ENCODE peak calls at places on chromosome 15, in five cellular contexts. B, A, E, R and U are unnamed samples.

GRCh38 chr15:76667943-76668715 is 237.0 kb downstream of the SCAPER start:
- DNase-seq in B (no peak), A (no peak), E (no peak), R (no peak), U (no peak)

GRCh38 chr15:57367556-57367955 is 8.7 kb upstream of the CGNL1 start:
- DNase-seq in B (no peak), A (no peak), E (no peak), R (no peak), U (no peak)

GRCh38 chr15:63752075-63752684 is 81.6 kb downstream of the HERC1 start:
- DNase-seq in B (no peak), A (no peak), E (peak; percentile 39), R (peak; percentile 34), U (peak; percentile 82)

GRCh38 chr15:75694241-75695182 is 18.1 kb downstream of the CSPG4 start:
- DNase-seq in B (peak; percentile 93), A (peak; percentile 89), E (peak; percentile 96), R (peak; percentile 65), U (peak; percentile 97)

GRCh38 chr15:33866101-33866737 is 102.1 kb upstream of the CHRM5 start:
- DNase-seq in B (no peak), A (no peak), E (no peak), R (no peak), U (no peak)

GRCh38 chr15:35673093-35673573 is 127.2 kb upstream of the DPH6 start:
- DNase-seq in B (peak; percentile 59), A (no peak), E (no peak), R (no peak), U (no peak)

GRCh38 chr15:78406016-78406590 is 31.9 kb upstream of the IREB2 start:
- DNase-seq in B (no peak), A (no peak), E (no peak), R (no peak), U (no peak)

GRCh38 chr15:101009176-101009575 is 90.0 kb downstream of the LRRK1 start:
- DNase-seq in B (no peak), A (no peak), E (no peak), R (no peak), U (no peak)

GRCh38 chr15:33149919-33150318 is 44.6 kb downstream of the FMN1 start:
- DNase-seq in B (no peak), A (no peak), E (no peak), R (no peak), U (peak; percentile 28)

GRCh38 chr15:51600114-51600513 is 22.5 kb downstream of the DMXL2 start:
- DNase-seq in B (no peak), A (no peak), E (no peak), R (no peak), U (no peak)

GRCh38 chr15:91769919-91770318 is 83.6 kb upstream of the SLCO3A1 start:
- DNase-seq in B (no peak), A (no peak), E (no peak), R (no peak), U (no peak)

GRCh38 chr15:98875309-98875708 is 132.3 kb downstream of the PGPEP1L start:
- DNase-seq in B (no peak), A (no peak), E (no peak), R (no peak), U (peak; percentile 47)

GRCh38 chr15:68770206-68770605 is 50.5 kb downstream of the ANP32A start:
- DNase-seq in B (no peak), A (no peak), E (no peak), R (no peak), U (no peak)

GRCh38 chr15:65079580-65079979 is 3.0 kb downstream of the KBTBD13 start:
- DNase-seq in B (peak; percentile 36), A (no peak), E (no peak), R (no peak), U (no peak)

GRCh38 chr15:75640483-75641175 is 605 bp upstream of the IMP3 start:
- DNase-seq in B (peak; percentile 9), A (no peak), E (peak; percentile 52), R (peak; percentile 14), U (peak; percentile 34)

GRCh38 chr15:36133686-36134085 is 445.7 kb upstream of the CDIN1 start:
- DNase-seq in B (no peak), A (no peak), E (no peak), R (no peak), U (no peak)

GRCh38 chr15:99146661-99147060 is 41.8 kb downstream of the SYNM start:
- DNase-seq in B (no peak), A (no peak), E (no peak), R (no peak), U (no peak)

GRCh38 chr15:57457726-57458125 is 81.4 kb downstream of the CGNL1 start:
- DNase-seq in B (no peak), A (no peak), E (no peak), R (no peak), U (no peak)

GRCh38 chr15:55991841-55992768 is 1.3 kb downstream of the NEDD4 start:
- DNase-seq in B (no peak), A (no peak), E (no peak), R (no peak), U (peak; percentile 39)

GRCh38 chr15:62138124-62138523 is 27.0 kb downstream of the C2CD4B start:
- DNase-seq in B (no peak), A (no peak), E (no peak), R (no peak), U (peak; percentile 52)

GRCh38 chr15:101121511-101122090 is 130.2 kb downstream of the CHSY1 start:
- DNase-seq in B (peak; percentile 94), A (peak; percentile 71), E (peak; percentile 76), R (peak; percentile 21), U (peak; percentile 66)

GRCh38 chr15:33639968-33640367 is 328.3 kb upstream of the CHRM5 start:
- DNase-seq in B (no peak), A (no peak), E (no peak), R (no peak), U (no peak)

DNA sequence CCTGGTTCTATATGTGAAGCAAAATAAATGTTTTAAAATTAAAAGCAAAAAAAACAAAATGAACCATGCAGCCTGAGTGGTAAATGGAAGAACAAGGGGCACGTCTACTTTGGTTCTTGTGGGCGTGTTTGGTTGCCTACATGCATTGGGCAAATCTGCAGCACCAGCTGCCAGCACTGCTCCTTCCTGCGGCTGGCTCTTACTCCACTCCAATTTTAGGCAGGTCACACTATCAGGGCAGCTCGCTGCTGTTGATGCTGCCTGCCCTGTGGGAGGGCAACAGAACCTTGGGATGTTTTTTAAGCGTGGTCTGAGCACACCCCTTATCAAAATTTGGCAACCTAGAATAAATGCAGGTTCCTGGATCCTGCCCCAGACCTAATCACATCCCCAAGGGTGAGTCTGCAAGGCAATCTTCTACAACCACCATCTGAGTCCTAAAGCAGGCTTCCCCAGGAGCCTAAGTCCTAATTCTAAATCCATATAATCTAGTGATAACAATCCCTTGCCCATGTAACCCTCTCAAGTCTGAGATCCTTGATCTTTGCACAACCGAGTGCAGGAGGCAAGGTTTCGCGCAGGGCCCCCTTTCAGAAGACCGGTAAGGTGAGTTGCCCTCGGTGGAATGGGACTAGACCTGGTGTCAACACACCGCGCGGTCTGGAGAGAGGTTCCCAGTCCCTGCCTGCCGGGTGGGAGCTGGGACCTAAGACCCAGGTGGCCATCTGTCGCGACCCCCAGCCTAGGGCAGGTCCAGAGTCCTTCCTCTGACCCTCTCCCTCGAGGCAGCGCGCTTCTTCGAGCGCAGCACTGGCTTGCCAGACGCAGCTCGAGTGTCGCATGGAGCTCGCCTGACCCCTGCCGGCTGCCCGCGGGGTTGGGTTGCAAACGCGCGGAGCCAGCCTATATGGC is 15.9 kb downstream of the IVD start:
- DNase-seq in B (peak; percentile 93), A (peak; percentile 85), E (peak; percentile 91), R (peak; percentile 84), U (peak; percentile 86)
- H3K4me3 ChIP-seq in B (no peak overlapping the region), A (no peak overlapping the region), E (peak overlapping the region; percentile 29), R (no peak overlapping the region), U (peak overlapping the region; percentile 29)

GRCh38 chr15:26453914-26454313 is 319.0 kb downstream of the GABRB3 start:
- DNase-seq in B (no peak), A (no peak), E (no peak), R (no peak), U (no peak)

GRCh38 chr15:26451995-26452394 is 320.9 kb downstream of the GABRB3 start:
- DNase-seq in B (no peak), A (no peak), E (no peak), R (no peak), U (no peak)

GRCh38 chr15:26443321-26443720 is 329.5 kb downstream of the GABRB3 start:
- DNase-seq in B (peak; percentile 85), A (no peak), E (no peak), R (no peak), U (no peak)

GRCh38 chr15:26449296-26449695 is 323.6 kb downstream of the GABRB3 start:
- DNase-seq in B (no peak), A (no peak), E (no peak), R (no peak), U (no peak)
- H3K9me3 ChIP-seq in B (no peaks in the 10 kb centered on the region), A (no peaks in the 10 kb centered on the region), E (no peaks in the 10 kb centered on the region), R (no peaks in the 10 kb centered on the region), U (no peaks in the 10 kb centered on the region)

GRCh38 chr15:39153058-39153457 is 427.8 kb upstream of the THBS1 start:
- DNase-seq in B (no peak), A (no peak), E (no peak), R (no peak), U (no peak)
- H3K4me3 ChIP-seq in B (no peak overlapping the region), A (no peak overlapping the region), E (no peak overlapping the region), R (no peak overlapping the region), U (no peak overlapping the region)

DNA sequence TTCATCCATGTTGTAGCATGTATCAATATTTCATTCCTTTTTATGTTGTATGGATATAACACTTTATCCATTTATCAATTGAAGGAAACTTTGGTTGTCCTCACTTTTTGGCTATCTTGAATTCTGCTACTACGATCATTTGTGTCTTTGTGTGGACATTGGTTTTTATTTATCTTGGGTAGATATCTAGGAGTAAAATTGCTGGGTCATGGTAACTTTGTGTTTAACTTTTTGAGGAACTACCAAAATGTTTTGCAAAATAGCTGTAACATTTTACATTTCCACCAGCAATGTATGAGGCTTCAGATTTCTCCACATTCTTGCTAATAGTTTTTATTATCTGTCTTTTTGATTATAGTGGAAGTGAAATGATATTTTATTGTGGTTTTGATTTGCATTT is 55.6 kb downstream of the TLNRD1 start:
- DNase-seq in B (no peak), A (no peak), E (no peak), R (no peak), U (no peak)
- H3K9me3 ChIP-seq in B (no peaks in the 10 kb centered on the region), A (no peaks in the 10 kb centered on the region), E (peaks cover 6% of the 10 kb centered on the region), R (no peaks in the 10 kb centered on the region), U (no peaks in the 10 kb centered on the region)

GRCh38 chr15:74616996-74617395 is 1.4 kb downstream of the CLK3 start:
- DNase-seq in B (no peak), A (no peak), E (no peak), R (no peak), U (peak; percentile 41)
- H3K4me3 ChIP-seq in B (peak overlapping the region; percentile 89), A (peak overlapping the region; percentile 91), E (peak overlapping the region; percentile 93), R (no peak overlapping the region), U (peak overlapping the region; percentile 99)

DNA sequence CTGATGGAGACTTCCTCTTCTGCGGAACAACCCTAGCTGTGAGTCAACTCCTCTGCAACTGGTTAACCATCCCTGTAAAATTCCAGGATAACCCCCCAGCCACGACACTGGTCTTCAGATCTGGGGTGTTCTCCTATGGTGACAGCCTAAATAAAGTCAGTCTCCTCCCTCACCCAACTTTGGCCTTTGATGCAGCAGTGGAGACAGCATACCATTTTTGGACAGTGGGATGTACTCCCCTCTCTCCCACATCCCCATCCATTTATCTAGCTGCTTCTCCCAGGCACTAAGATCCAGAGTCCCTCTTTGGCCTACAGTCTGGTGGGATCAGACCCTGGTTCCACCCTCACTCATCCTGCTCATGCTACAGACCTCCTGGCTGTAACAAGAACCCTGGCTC is 352.6 kb downstream of the OCA2 start:
- DNase-seq in B (no peak), A (no peak), E (no peak), R (no peak), U (no peak)
- H3K9me3 ChIP-seq in B (no peaks in the 10 kb centered on the region), A (no peaks in the 10 kb centered on the region), E (no peaks in the 10 kb centered on the region), R (no peaks in the 10 kb centered on the region), U (no peaks in the 10 kb centered on the region)

GRCh38 chr15:93182806-93183205 is 93.8 kb upstream of the RGMA start:
- DNase-seq in B (no peak), A (no peak), E (no peak), R (no peak), U (no peak)
- H3K4me3 ChIP-seq in B (no peak overlapping the region), A (no peak overlapping the region), E (no peak overlapping the region), R (no peak overlapping the region), U (no peak overlapping the region)